ENCODE peak calls at places on chromosome 14, in seven cellular contexts. G is GM23338, B is GM13977, C is body of pancreas, W is Caco-2, N is cardiac muscle cell, E is nephron progenitor cell. R is an unnamed sample.

GRCh38 chr14:20438664-20439063 is 2.7 kb upstream of the KLHL33 start:
- DNase-seq in W (no peak), G (no peak), B (no peak), C (no peak), N (no peak), E (no peak), R (peak; percentile 42)

GRCh38 chr14:39442293-39442692 is 10.1 kb upstream of the FBXO33 start:
- DNase-seq in C (no peak), W (no peak), E (no peak), B (no peak), G (no peak), N (peak; percentile 11), R (no peak)

GRCh38 chr14:73025544-73025943 is 1.4 kb downstream of the ZFYVE1 start:
- DNase-seq in C (no peak), W (no peak), B (no peak), E (no peak), G (peak; percentile 24), N (peak; percentile 17), R (no peak)

GRCh38 chr14:103961928-103962578 is 19.7 kb upstream of the RD3L start:
- DNase-seq in C (no peak), N (no peak), G (no peak), E (no peak), B (no peak), W (no peak), R (no peak)

GRCh38 chr14:68894123-68894522 is 85.0 kb downstream of the ACTN1 start:
- DNase-seq in W (no peak), B (no peak), G (no peak), C (no peak), E (no peak), N (peak; percentile 86), R (no peak)

GRCh38 chr14:31229009-31229408 is 21.4 kb upstream of the HECTD1 start:
- DNase-seq in C (no peak), N (no peak), G (no peak), B (peak; percentile 69), W (no peak), E (no peak), R (peak; percentile 24)

GRCh38 chr14:57754558-57754957 is 111.3 kb downstream of the SLC35F4 start:
- DNase-seq in C (no peak), N (no peak), B (no peak), W (no peak), E (no peak), G (no peak), R (no peak)

GRCh38 chr14:97978336-97978735 is 1181.2 kb downstream of the VRK1 start:
- DNase-seq in G (peak; percentile 81), N (no peak), C (peak; percentile 74), W (peak; percentile 55), B (no peak), E (peak; percentile 75), R (no peak)

GRCh38 chr14:32408018-32408417 is 78.9 kb downstream of the AKAP6 start:
- DNase-seq in W (no peak), C (no peak), G (no peak), E (no peak), N (peak; percentile 67), B (no peak), R (no peak)

GRCh38 chr14:92501891-92502351 is 11.7 kb upstream of the RIN3 start:
- DNase-seq in N (peak; percentile 79), W (no peak), B (no peak), C (no peak), G (no peak), E (no peak), R (no peak)

GRCh38 chr14:64701660-64702059 is 2.6 kb upstream of the PLEKHG3 start:
- DNase-seq in C (no peak), W (no peak), N (no peak), E (no peak), B (no peak), G (peak; percentile 75), R (no peak)

GRCh38 chr14:37936971-37937370 is 270.7 kb upstream of the SSTR1 start:
- DNase-seq in W (no peak), N (no peak), E (no peak), B (no peak), C (no peak), G (no peak), R (no peak)

GRCh38 chr14:104106471-104106991 is 21.0 kb downstream of the ASPG start:
- DNase-seq in N (no peak), G (no peak), B (no peak), C (no peak), E (peak; percentile 1), W (no peak), R (no peak)

GRCh38 chr14:90454041-90455000 is 57.5 kb downstream of the CALM1 start:
- DNase-seq in E (peak; percentile 86), G (peak; percentile 98), W (peak; percentile 76), B (no peak), N (peak; percentile 86), C (peak; percentile 93), R (no peak)

GRCh38 chr14:50717826-50718225 is 49.7 kb upstream of the SAV1 start:
- DNase-seq in G (no peak), E (no peak), W (no peak), N (no peak), C (no peak), B (no peak), R (no peak)

GRCh38 chr14:36520601-36521525 is 831 bp upstream of the NKX2-1 start:
- DNase-seq in B (peak; percentile 76), G (peak; percentile 82), C (no peak), N (peak; percentile 19), W (peak; percentile 73), E (peak; percentile 75), R (no peak)

GRCh38 chr14:38357557-38357956 is 101.7 kb upstream of the CLEC14A start:
- DNase-seq in C (no peak), W (no peak), B (no peak), E (no peak), G (no peak), N (peak; percentile 91), R (no peak)

GRCh38 chr14:31657917-31658316 is 96.7 kb downstream of the NUBPL start:
- DNase-seq in C (no peak), N (no peak), B (no peak), W (no peak), G (no peak), E (no peak), R (no peak)

GRCh38 chr14:30243805-30244204 is 315.2 kb upstream of the G2E3 start:
- DNase-seq in N (peak; percentile 66), W (no peak), C (no peak), E (no peak), B (no peak), G (no peak), R (no peak)

GRCh38 chr14:79404874-79405273 is 806.4 kb downstream of the DIO2 start:
- DNase-seq in W (no peak), E (no peak), B (no peak), N (no peak), G (no peak), C (no peak), R (no peak)

GRCh38 chr14:54603362-54603761 is 36.4 kb downstream of the SAMD4A start:
- DNase-seq in E (no peak), N (peak; percentile 59), C (no peak), G (no peak), B (no peak), W (no peak), R (no peak)

GRCh38 chr14:69716483-69717187 is 50.3 kb upstream of the SRSF5 start:
- DNase-seq in W (no peak), N (peak; percentile 96), B (peak; percentile 39), G (no peak), E (no peak), C (no peak), R (no peak)

GRCh38 chr14:72731252-72732020 is 162.5 kb downstream of the DPF3 start:
- DNase-seq in W (no peak), N (no peak), G (no peak), C (no peak), B (no peak), E (no peak), R (no peak)

GRCh38 chr14:68312884-68313725 is 479.8 kb downstream of the ZFP36L1 start:
- DNase-seq in B (peak; percentile 44), G (no peak), C (no peak), E (no peak), W (no peak), N (no peak), R (peak; percentile 50)

DNA sequence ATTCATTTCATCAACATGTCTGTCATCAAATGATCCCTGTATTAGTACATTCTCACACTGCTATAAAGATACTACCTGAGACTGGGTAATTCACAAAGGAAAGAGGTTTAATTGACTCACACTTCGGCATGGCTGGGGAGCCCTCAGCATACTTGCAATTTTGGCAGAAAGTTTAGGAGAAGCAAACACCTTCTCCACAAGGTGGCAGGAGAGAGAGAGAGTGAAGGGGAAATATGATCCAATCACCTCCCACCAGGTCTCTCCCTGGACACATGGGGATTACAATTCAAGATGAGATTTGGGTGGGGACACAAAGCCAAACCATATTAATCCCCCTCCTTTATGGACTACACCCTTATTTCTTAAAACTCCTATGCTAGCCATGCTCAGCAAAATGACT is 932.2 kb downstream of the FLRT2 start:
- DNase-seq in N (peak; percentile 53), W (peak; percentile 32), E (no peak), B (no peak), C (peak; percentile 45), G (peak; percentile 69), R (no peak)
- TF ChIP-seq CTCF in N (peak; percentile 50), W (peak; percentile 53), E (peak; percentile 12), B (peak; percentile 49), C (no peak), G (peak; percentile 62), R (no peak)

GRCh38 chr14:95057147-95057546 is 100.2 kb downstream of the DICER1 start:
- DNase-seq in E (no peak), C (no peak), G (no peak), N (no peak), W (no peak), B (no peak), R (no peak)
- TF ChIP-seq CTCF in E (no peak), C (no peak), G (no peak), N (no peak), W (no peak), B (no peak), R (no peak)

GRCh38 chr14:100135784-100136183 is 23.7 kb downstream of the DEGS2 start:
- DNase-seq in B (no peak), G (peak; percentile 51), C (no peak), E (no peak), N (no peak), W (no peak), R (no peak)
- TF ChIP-seq CTCF in B (no peak), G (no peak), C (no peak), E (no peak), N (no peak), W (no peak), R (no peak)

DNA sequence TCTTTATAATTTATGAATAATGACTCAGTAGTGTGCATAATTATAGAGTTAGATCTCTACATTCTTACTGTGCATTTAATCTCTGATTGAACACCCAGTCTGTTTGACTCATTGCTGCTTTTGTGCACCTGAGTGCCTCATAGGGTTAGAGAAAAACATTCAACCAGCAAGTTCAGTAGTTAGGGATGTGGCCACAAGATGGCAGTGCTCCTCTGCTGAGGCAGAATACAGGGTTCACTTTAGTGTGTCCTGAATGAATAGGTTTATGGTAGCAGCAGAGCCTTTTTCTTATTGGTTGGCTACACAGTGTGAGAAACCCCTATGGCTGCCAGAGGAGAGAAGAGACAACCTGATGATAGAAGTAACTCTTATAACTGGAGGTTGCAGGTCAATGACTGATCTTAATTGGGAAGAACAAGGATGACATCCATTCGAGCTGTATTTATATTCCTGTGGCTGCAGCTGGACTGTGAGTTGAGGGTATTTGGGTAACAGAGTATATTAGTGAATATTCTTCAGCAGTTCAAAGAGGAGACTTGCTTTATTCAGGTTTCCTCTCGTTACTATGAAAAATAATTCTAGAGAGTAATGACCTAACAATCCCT is 194.9 kb upstream of the OR4E1 start:
- DNase-seq in B (peak; percentile 50), G (peak; percentile 88), W (peak; percentile 50), C (peak; percentile 50), N (peak; percentile 65), E (peak; percentile 71), R (peak; percentile 27)
- TF ChIP-seq CTCF in B (peak; percentile 82), G (peak; percentile 95), W (peak; percentile 74), C (peak; percentile 31), N (peak; percentile 88), E (peak; percentile 68), R (peak; percentile 82)

GRCh38 chr14:105395538-105395854 is 2.8 kb upstream of the TEX22 start:
- DNase-seq in W (no peak), B (no peak), C (no peak), G (no peak), E (no peak), N (no peak), R (no peak)
- TF ChIP-seq CTCF in W (no peak), B (no peak), C (no peak), G (no peak), E (no peak), N (no peak), R (no peak)